ENCODE peak calls at places on chromosome 15, in ten cellular contexts. W is ELF-1; I is heart left ventricle; F is OCI-M1; S is GM13976; Q is AML-193; R is kidney tubule cell; U is EL; C is T-helper 17 cell; A is naive thymus-derived CD8-positive, alpha-beta T cell. T is an unnamed sample.

GRCh38 chr15:57017024-57017423 is 98.6 kb downstream of the TCF12 start:
- DNase-seq in S (no peak), F (peak), C (no peak), W (no peak), I (no peak), Q (peak), R (no peak), U (peak), A (no peak), T (peak)

GRCh38 chr15:100030586-100031249 is 297.5 kb upstream of the LYSMD4 start:
- DNase-seq in F (no peak), S (no peak), Q (no peak), W (no peak), C (no peak), I (no peak), R (no peak), U (peak), A (no peak), T (peak)

GRCh38 chr15:62445244-62445643 is 280.2 kb upstream of the C2CD4B start:
- DNase-seq in R (peak), U (peak), C (no peak), S (no peak), A (no peak), W (no peak), I (no peak), Q (no peak), F (no peak), T (peak)

GRCh38 chr15:83654379-83655236 is 685 bp downstream of the ADAMTSL3 start:
- DNase-seq in W (peak), R (peak), S (no peak), F (no peak), U (no peak), I (peak), A (no peak), Q (no peak), C (no peak), T (no peak)

GRCh38 chr15:51775967-51776816 is 24.8 kb downstream of the TMOD2 start:
- DNase-seq in C (no peak), S (peak), W (peak), F (peak), A (peak), I (no peak), U (peak), R (peak), Q (peak), T (peak)

GRCh38 chr15:92570391-92570790 is 85.2 kb downstream of the FAM174B start:
- DNase-seq in I (no peak), U (no peak), C (no peak), R (no peak), F (no peak), W (no peak), S (no peak), A (no peak), Q (no peak), T (no peak)

GRCh38 chr15:58247803-58248503 is 109.8 kb downstream of the AQP9 start:
- DNase-seq in I (peak), W (no peak), F (peak), S (no peak), Q (peak), R (no peak), A (no peak), U (no peak), C (no peak), T (no peak)

GRCh38 chr15:87219650-87220615 is 1036.6 kb downstream of the NTRK3 start:
- DNase-seq in R (no peak), C (no peak), U (peak), F (no peak), I (no peak), Q (no peak), A (no peak), W (no peak), S (no peak), T (peak)

GRCh38 chr15:92324036-92324963 is 69.4 kb upstream of the ST8SIA2 start:
- DNase-seq in A (no peak), Q (no peak), F (no peak), W (no peak), I (no peak), C (no peak), U (no peak), R (no peak), S (no peak), T (no peak)

GRCh38 chr15:100995471-100996430 is 76.6 kb downstream of the LRRK1 start:
- DNase-seq in W (no peak), A (no peak), S (no peak), C (no peak), Q (no peak), I (no peak), U (no peak), R (no peak), F (no peak), T (no peak)

GRCh38 chr15:71812966-71813722 is 2.8 kb downstream of the NR2E3 start:
- DNase-seq in F (no peak), C (no peak), A (no peak), W (no peak), I (no peak), R (no peak), U (no peak), Q (no peak), S (peak), T (no peak)

GRCh38 chr15:68389936-68390790 is 41.8 kb downstream of the ITGA11 start:
- DNase-seq in U (peak), R (peak), A (no peak), C (no peak), F (no peak), I (peak), S (peak), W (peak), Q (peak), T (peak)

GRCh38 chr15:58213587-58214360 is 75.6 kb downstream of the AQP9 start:
- DNase-seq in Q (no peak), A (no peak), S (no peak), W (no peak), R (no peak), C (no peak), F (no peak), U (no peak), I (no peak), T (no peak)

GRCh38 chr15:31307270-31308184 is 19.1 kb upstream of the KLF13 start:
- DNase-seq in U (no peak), S (no peak), Q (no peak), F (no peak), A (no peak), I (peak), R (no peak), C (no peak), W (peak), T (no peak)

GRCh38 chr15:62912808-62913207 is 129.7 kb upstream of the TPM1 start:
- DNase-seq in R (no peak), A (no peak), C (no peak), U (no peak), Q (no peak), W (no peak), S (no peak), I (no peak), F (no peak), T (peak)

GRCh38 chr15:56582785-56583184 is 117.8 kb upstream of the MNS1 start:
- DNase-seq in U (peak), R (no peak), I (no peak), F (peak), Q (no peak), S (no peak), W (no peak), C (no peak), A (no peak), T (no peak)

GRCh38 chr15:83422541-83422940 is 24.6 kb upstream of the SH3GL3 start:
- DNase-seq in F (no peak), R (no peak), I (no peak), Q (no peak), U (no peak), S (no peak), A (no peak), W (no peak), C (no peak), T (no peak)

GRCh38 chr15:88621789-88622604 is 857 bp downstream of the AEN start:
- DNase-seq in C (no peak), U (peak), S (peak), F (peak), A (peak), W (no peak), I (no peak), R (peak), Q (peak), T (peak)

GRCh38 chr15:48955967-48956366 is 7.8 kb downstream of the SHC4 start:
- DNase-seq in Q (no peak), C (no peak), F (no peak), S (no peak), R (no peak), A (no peak), U (no peak), I (no peak), W (no peak), T (no peak)

GRCh38 chr15:78873796-78874761 is 1.4 kb downstream of the MORF4L1 start:
- DNase-seq in R (peak), Q (peak), C (no peak), W (peak), A (peak), I (no peak), S (no peak), U (peak), F (peak), T (peak)